ENCODE peak calls at places on chromosomes 12 and 14, in seven cellular contexts. T is T-cell; V is stimulated activated CD4-positive, alpha-beta T cell treated with anti-CD3 and anti-CD28 coated beads, Interleukin-12 subunit alpha, Interleukin-12 subunit beta, amount 100 ng/mL, for 48 hours; K is amniotic stem cell; W is prostate gland; X is hippocampal formation; G is AG08396. M is an unnamed sample.

GRCh38 chr14:60684203-60684602 is 34.9 kb upstream of the SIX1 start:
- DNase-seq in T (no peak), V (no peak), K (no peak), W (no peak), X (no peak), G (no peak), M (no peak)

GRCh38 chr14:54894995-54895394 is 7.6 kb downstream of the GCH1 start:
- DNase-seq in T (no peak), V (no peak), K (no peak), W (no peak), X (no peak), G (no peak), M (no peak)

GRCh38 chr12:124603910-124604775 is 36.7 kb upstream of the NCOR2 start:
- DNase-seq in T (no peak), V (no peak), K (no peak), W (no peak), X (no peak), G (no peak), M (no peak)

GRCh38 chr12:124297389-124297788 is 2.5 kb downstream of the RFLNA start:
- DNase-seq in T (no peak), V (no peak), K (no peak), W (no peak), X (no peak), G (no peak), M (no peak)

GRCh38 chr12:4791497-4791896 is 71.3 kb downstream of the GALNT8 start:
- DNase-seq in T (no peak), V (no peak), K (no peak), W (no peak), X (no peak), G (no peak), M (no peak)

GRCh38 chr12:69442894-69443293 is 27.3 kb upstream of the FRS2 start:
- DNase-seq in T (no peak), V (no peak), K (no peak), W (no peak), X (no peak), G (no peak), M (no peak)

GRCh38 chr14:21016791-21017190 is 8.1 kb downstream of the NDRG2 start:
- DNase-seq in T (no peak), V (no peak), K (no peak), W (no peak), X (no peak), G (no peak), M (no peak)

GRCh38 chr12:96474206-96474605 is 15.2 kb upstream of the CFAP54 start:
- DNase-seq in T (no peak), V (no peak), K (no peak), W (no peak), X (no peak), G (no peak), M (no peak)

GRCh38 chr14:100639280-100639679 is 52.1 kb upstream of the BEGAIN start:
- DNase-seq in T (no peak), V (no peak), K (no peak), W (no peak), X (no peak), G (no peak), M (no peak)

GRCh38 chr12:104634852-104635251 is 178.1 kb downstream of the CHST11 start:
- DNase-seq in T (no peak), V (no peak), K (no peak), W (no peak), X (no peak), G (no peak), M (no peak)

GRCh38 chr12:51171884-51172514 is 936 bp downstream of the TFCP2 start:
- DNase-seq in T (no peak), V (peak; percentile 4), K (peak; percentile 7), W (no peak), X (no peak), G (no peak), M (no peak)